ENCODE peak calls at places on chromosomes 6 and 20, in five cellular contexts. T is sigmoid colon, E is breast epithelium, R is PC-9, A is ovary. H is an unnamed sample.

GRCh38 chr20:59749293-59749680 is 144.9 kb downstream of the PHACTR3 start:
- DNase-seq in T (no peak), E (no peak), R (no peak), A (peak), H (peak)

GRCh38 chr6:144349690-144350132 is 64.6 kb downstream of the UTRN start:
- DNase-seq in T (no peak), E (no peak), R (no peak), A (no peak), H (peak)

GRCh38 chr20:32731882-32732266 is 11.4 kb downstream of the COMMD7 start:
- DNase-seq in T (no peak), E (no peak), R (peak), A (no peak), H (peak)

GRCh38 chr6:106519460-106520394 is 109.6 kb downstream of the RTN4IP1 start:
- DNase-seq in T (peak), E (no peak), R (peak), A (no peak), H (peak)

GRCh38 chr6:136920858-136921520 is 1.1 kb upstream of the SLC35D3 start:
- DNase-seq in T (no peak), E (no peak), R (no peak), A (no peak), H (no peak)

GRCh38 chr6:138514860-138515540 is 15.7 kb upstream of the NHSL1 start:
- DNase-seq in T (no peak), E (no peak), R (no peak), A (no peak), H (no peak)

GRCh38 chr20:51385941-51386530 is 156.5 kb downstream of the NFATC2 start:
- DNase-seq in T (peak), E (no peak), R (peak), A (no peak), H (peak)

GRCh38 chr6:15413558-15414257 is 167.8 kb downstream of the JARID2 start:
- DNase-seq in T (no peak), E (no peak), R (no peak), A (no peak), H (peak)

GRCh38 chr20:706366-706885 is 30.8 kb upstream of the SCRT2 start:
- DNase-seq in T (peak), E (no peak), R (no peak), A (no peak), H (no peak)

GRCh38 chr6:134316733-134317431 is 1.0 kb downstream of the SGK1 start:
- DNase-seq in T (no peak), E (no peak), R (no peak), A (no peak), H (no peak)

GRCh38 chr6:124960757-124961467 is 1.3 kb upstream of the RNF217 start:
- DNase-seq in T (no peak), E (no peak), R (no peak), A (no peak), H (no peak)

GRCh38 chr6:88304515-88304914 is 138.4 kb upstream of the CNR1 start:
- DNase-seq in T (no peak), E (no peak), R (no peak), A (no peak), H (no peak)

GRCh38 chr6:18204691-18205090 is 49.5 kb downstream of the KDM1B start:
- DNase-seq in T (no peak), E (no peak), R (no peak), A (no peak), H (no peak)

GRCh38 chr6:145175470-145175869 is 559.9 kb downstream of the EPM2A start:
- DNase-seq in T (no peak), E (no peak), R (no peak), A (no peak), H (no peak)

GRCh38 chr6:148557796-148558457 is 188.9 kb upstream of the UST start:
- DNase-seq in T (no peak), E (no peak), R (no peak), A (no peak), H (no peak)

GRCh38 chr6:37483502-37483901 is 16.2 kb downstream of the CCDC167 start:
- DNase-seq in T (no peak), E (no peak), R (no peak), A (no peak), H (no peak)

GRCh38 chr6:52410979-52411378 is 9.2 kb upstream of the EFHC1 start:
- DNase-seq in T (no peak), E (no peak), R (no peak), A (no peak), H (peak)

GRCh38 chr20:56630086-56630493 is 984 bp downstream of the TFAP2C start:
- DNase-seq in T (peak), E (peak), R (peak), A (peak), H (peak)

GRCh38 chr20:1323830-1324597 is 4.9 kb downstream of the SDCBP2 start:
- DNase-seq in T (peak), E (no peak), R (no peak), A (no peak), H (no peak)

GRCh38 chr6:23174781-23175361 is 605.5 kb downstream of the HDGFL1 start:
- DNase-seq in T (no peak), E (no peak), R (peak), A (no peak), H (peak)

GRCh38 chr20:37314099-37314498 is 24.6 kb downstream of the MANBAL start:
- DNase-seq in T (peak), E (no peak), R (no peak), A (no peak), H (no peak)
- H3K4me3 ChIP-seq in T (no peak), E (no peak), R (no peak), A (no peak), H (no peak)

GRCh38 chr20:52783769-52784168 is 188.4 kb upstream of the TSHZ2 start:
- DNase-seq in T (no peak), E (no peak), R (no peak), A (no peak), H (no peak)
- TF ChIP-seq CTCF in T (no peak), E (no peak), R (peak), A (no peak), H (peak)

GRCh38 chr6:156685823-156686428 is 91.3 kb upstream of the ARID1B start:
- DNase-seq in T (no peak), E (no peak), R (no peak), A (no peak), H (no peak)
- H3K4me3 ChIP-seq in T (peak), E (peak), R (peak), A (peak), H (peak)

GRCh38 chr20:3735768-3736167 is 3.3 kb downstream of the HSPA12B start:
- DNase-seq in T (no peak), E (no peak), R (no peak), A (no peak), H (no peak)

GRCh38 chr20:3740600-3741301 is 8.3 kb downstream of the HSPA12B start:
- DNase-seq in T (peak), E (no peak), R (no peak), A (no peak), H (no peak)

GRCh38 chr20:3739926-3740599 is 7.6 kb downstream of the HSPA12B start:
- DNase-seq in T (no peak), E (no peak), R (no peak), A (no peak), H (no peak)

GRCh38 chr20:3739054-3739925 is 6.8 kb downstream of the HSPA12B start:
- DNase-seq in T (peak), E (no peak), R (no peak), A (no peak), H (no peak)

GRCh38 chr20:3738109-3739053 is 5.9 kb downstream of the HSPA12B start:
- DNase-seq in T (no peak), E (no peak), R (no peak), A (no peak), H (no peak)
- TF ChIP-seq CTCF in T (no peak), E (no peak), R (no peak), A (no peak), H (no peak)

GRCh38 chr20:46683939-46684750 is 5.1 kb downstream of the TP53RK start:
- DNase-seq in T (peak), E (no peak), R (peak), A (peak), H (peak)
- H3K4me3 ChIP-seq in T (peak), E (peak), R (peak), A (peak), H (peak)

DNA sequence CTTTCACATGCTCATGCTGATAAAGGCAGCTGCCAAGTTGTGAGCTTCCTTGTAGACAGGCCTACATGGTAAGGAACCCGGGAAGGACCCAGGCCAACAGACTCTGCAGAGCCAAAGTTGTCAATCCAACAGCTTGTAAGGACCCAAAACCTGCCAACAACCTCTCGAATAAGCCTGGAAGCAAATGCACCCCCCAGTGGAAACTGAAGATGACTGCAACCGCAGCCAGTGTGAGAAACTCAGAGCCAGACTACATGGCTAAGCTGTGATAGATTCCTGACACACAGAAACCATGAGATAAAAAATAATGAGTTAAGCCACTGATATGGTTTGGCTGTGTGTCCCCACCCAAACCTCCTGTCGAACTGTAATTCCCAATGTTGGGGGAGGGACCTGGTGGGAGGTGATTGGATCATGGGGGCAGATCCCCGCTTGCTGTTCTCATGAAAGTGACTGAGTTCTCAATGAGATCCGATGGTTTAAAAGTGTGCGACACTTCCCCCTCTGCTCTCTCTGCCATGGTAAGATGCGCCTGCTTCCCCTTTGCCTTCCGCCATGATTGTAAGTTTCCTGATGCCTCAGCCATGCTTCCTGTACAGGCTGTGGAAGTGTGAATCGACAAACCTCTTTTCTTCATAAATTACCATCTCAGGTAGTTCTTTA is 18.8 kb upstream of the CLPSL2 start:
- DNase-seq in T (no peak), E (no peak), R (no peak), A (no peak), H (peak)
- TF ChIP-seq CTCF in T (no peak), E (no peak), R (peak), A (no peak), H (peak)

GRCh38 chr6:33072508-33073100 is 845 bp downstream of the HLA-DPA1 start:
- DNase-seq in T (no peak), E (no peak), R (no peak), A (no peak), H (no peak)

GRCh38 chr6:33069021-33069738 is 4.3 kb downstream of the HLA-DPA1 start:
- DNase-seq in T (no peak), E (no peak), R (no peak), A (no peak), H (no peak)

GRCh38 chr6:33073431-33073871 is at the start of gene HLA-DPA1:
- DNase-seq in T (no peak), E (no peak), R (no peak), A (no peak), H (peak)

GRCh38 chr6:33071579-33071978 is 1.9 kb downstream of the HLA-DPA1 start:
- DNase-seq in T (no peak), E (no peak), R (no peak), A (no peak), H (no peak)

GRCh38 chr6:33070909-33071308 is 2.5 kb downstream of the HLA-DPA1 start:
- DNase-seq in T (no peak), E (no peak), R (no peak), A (no peak), H (no peak)
- H3K4me3 ChIP-seq in T (no peak), E (no peak), R (no peak), A (no peak), H (no peak)

H was measured in foreskin fibroblast.